ENCODE peak calls at places on chromosome 7, in four cellular contexts. R is A549, Q is HepG2, S is GM12878. E is an unnamed sample.
A peak's percentile ranks its signal among the peaks of the same experiment; 100 is the strongest.

GRCh38 chr7:12389089-12389700 is 14.5 kb downstream of the VWDE start:
- DNase-seq in Q (peak; percentile 59), R (peak; percentile 69), S (no peak), E (peak; percentile 59)

GRCh38 chr7:64533756-64534155 is 29.1 kb downstream of the ZNF680 start:
- DNase-seq in Q (no peak), R (no peak), S (no peak), E (no peak)

GRCh38 chr7:149495785-149496641 is 1.6 kb downstream of the ZNF746 start:
- DNase-seq in S (no peak), Q (peak; percentile 54), R (peak; percentile 68), E (peak; percentile 69)

GRCh38 chr7:150379590-150380379 is 655 bp downstream of the ZNF775 start:
- DNase-seq in R (peak; percentile 22), S (no peak), Q (no peak), E (peak; percentile 41)

GRCh38 chr7:148472406-148472805 is 118.2 kb upstream of the C7orf33 start:
- DNase-seq in R (no peak), Q (no peak), S (no peak), E (no peak)

GRCh38 chr7:43104874-43105520 is 7.5 kb upstream of the HECW1 start:
- DNase-seq in S (no peak), R (no peak), Q (no peak), E (no peak)

GRCh38 chr7:55052726-55053431 is 34.1 kb downstream of the EGFR start:
- DNase-seq in R (no peak), Q (no peak), S (no peak), E (no peak)

GRCh38 chr7:66920769-66921395 is at the start of gene TMEM248:
- DNase-seq in Q (peak; percentile 69), S (peak; percentile 85), R (peak; percentile 90), E (peak; percentile 83)

GRCh38 chr7:48250441-48250951 is 79.2 kb downstream of the ABCA13 start:
- DNase-seq in S (no peak), Q (no peak), R (no peak), E (peak; percentile 84)

GRCh38 chr7:159070422-159071148 is 74.1 kb downstream of the VIPR2 start:
- DNase-seq in Q (no peak), S (no peak), R (no peak), E (no peak)

GRCh38 chr7:70477051-70478010 is 654.6 kb upstream of the GALNT17 start:
- DNase-seq in S (no peak), Q (no peak), R (no peak), E (no peak)

GRCh38 chr7:42940985-42941847 is 9.0 kb downstream of the MRPL32 start:
- DNase-seq in R (peak; percentile 70), S (peak; percentile 48), Q (peak; percentile 56), E (peak; percentile 69)

GRCh38 chr7:68823996-68824780 is 774.1 kb upstream of the AUTS2 start:
- DNase-seq in R (no peak), S (no peak), Q (no peak), E (no peak)

GRCh38 chr7:113331155-113331898 is 213.0 kb upstream of the SMIM30 start:
- DNase-seq in S (no peak), Q (peak; percentile 3), R (no peak), E (no peak)

GRCh38 chr7:101608772-101609713 is 20.1 kb downstream of the MYL10 start:
- DNase-seq in Q (no peak), R (no peak), S (no peak), E (no peak)

GRCh38 chr7:140212100-140212881 is 35.5 kb upstream of the KDM7A start:
- DNase-seq in S (peak; percentile 80), Q (no peak), R (no peak), E (no peak)

GRCh38 chr7:133478591-133479135 is 225.8 kb downstream of the EXOC4 start:
- DNase-seq in Q (no peak), R (no peak), S (no peak), E (no peak)

GRCh38 chr7:485188-486081 is 34.2 kb downstream of the PDGFA start:
- DNase-seq in R (no peak), S (no peak), Q (no peak), E (no peak)

GRCh38 chr7:86328801-86329433 is 314.8 kb upstream of the GRM3 start:
- DNase-seq in R (no peak), S (no peak), Q (no peak), E (no peak)

GRCh38 chr7:137928626-137929025 is 73.3 kb downstream of the CREB3L2 start:
- DNase-seq in S (no peak), Q (no peak), R (no peak), E (no peak)

GRCh38 chr7:100441641-100442535 is 5.6 kb upstream of the PPP1R35 start:
- DNase-seq in S (no peak), Q (no peak), R (no peak), E (no peak)

GRCh38 chr7:156640257-156640948 is at the start of gene RNF32:
- DNase-seq in R (peak; percentile 96), Q (no peak), S (peak; percentile 82), E (peak; percentile 90)

GRCh38 chr7:35424869-35425495 is 171.1 kb upstream of the TBX20 start:
- DNase-seq in R (peak; percentile 61), Q (peak; percentile 41), S (no peak), E (peak; percentile 53)

GRCh38 chr7:71486414-71486813 is 354.5 kb downstream of the GALNT17 start:
- DNase-seq in Q (no peak), R (no peak), S (no peak), E (no peak)

GRCh38 chr7:71484381-71484780 is 352.4 kb downstream of the GALNT17 start:
- DNase-seq in R (no peak), S (no peak), Q (no peak), E (no peak)

GRCh38 chr7:71479231-71479630 is 347.3 kb downstream of the GALNT17 start:
- DNase-seq in R (no peak), Q (no peak), S (no peak), E (no peak)

GRCh38 chr7:71480814-71481213 is 348.9 kb downstream of the GALNT17 start:
- DNase-seq in Q (no peak), S (no peak), R (no peak), E (no peak)

DNA sequence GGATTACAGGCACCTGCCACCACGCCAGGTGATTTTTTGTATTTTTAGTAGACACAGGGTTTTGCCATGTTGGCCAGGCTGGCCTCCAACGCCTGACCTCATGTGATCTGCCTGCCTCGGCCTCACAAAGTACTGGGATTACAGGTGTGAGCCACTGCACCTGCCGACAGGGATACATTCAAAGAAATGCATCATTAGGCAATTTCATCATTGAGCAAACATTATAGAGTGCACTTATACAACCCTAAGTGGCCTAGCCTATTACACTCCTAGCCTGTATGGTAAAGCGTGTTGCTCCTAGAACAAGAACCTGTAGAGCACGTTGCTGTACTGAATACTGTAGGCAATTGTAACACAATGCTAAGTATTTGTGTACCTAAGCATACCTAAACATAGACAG is 350.3 kb downstream of the GALNT17 start:
- DNase-seq in S (no peak), Q (no peak), R (no peak), E (no peak)
- TF ChIP-seq MYC in S (no peak), Q (no peak), R (no peak), E (no peak)

GRCh38 chr7:23247101-23247601 is 576 bp downstream of the GPNMB start:
- DNase-seq in Q (no peak), S (no peak), R (no peak), E (no peak)

GRCh38 chr7:23244335-23244635 is 2.3 kb upstream of the GPNMB start:
- DNase-seq in S (no peak), R (no peak), Q (no peak), E (no peak)

GRCh38 chr7:23249486-23249885 is 2.9 kb downstream of the GPNMB start:
- DNase-seq in Q (no peak), S (no peak), R (no peak), E (no peak)

GRCh38 chr7:23246540-23246939 is at the start of gene GPNMB:
- DNase-seq in S (no peak), R (no peak), Q (no peak), E (no peak)

DNA sequence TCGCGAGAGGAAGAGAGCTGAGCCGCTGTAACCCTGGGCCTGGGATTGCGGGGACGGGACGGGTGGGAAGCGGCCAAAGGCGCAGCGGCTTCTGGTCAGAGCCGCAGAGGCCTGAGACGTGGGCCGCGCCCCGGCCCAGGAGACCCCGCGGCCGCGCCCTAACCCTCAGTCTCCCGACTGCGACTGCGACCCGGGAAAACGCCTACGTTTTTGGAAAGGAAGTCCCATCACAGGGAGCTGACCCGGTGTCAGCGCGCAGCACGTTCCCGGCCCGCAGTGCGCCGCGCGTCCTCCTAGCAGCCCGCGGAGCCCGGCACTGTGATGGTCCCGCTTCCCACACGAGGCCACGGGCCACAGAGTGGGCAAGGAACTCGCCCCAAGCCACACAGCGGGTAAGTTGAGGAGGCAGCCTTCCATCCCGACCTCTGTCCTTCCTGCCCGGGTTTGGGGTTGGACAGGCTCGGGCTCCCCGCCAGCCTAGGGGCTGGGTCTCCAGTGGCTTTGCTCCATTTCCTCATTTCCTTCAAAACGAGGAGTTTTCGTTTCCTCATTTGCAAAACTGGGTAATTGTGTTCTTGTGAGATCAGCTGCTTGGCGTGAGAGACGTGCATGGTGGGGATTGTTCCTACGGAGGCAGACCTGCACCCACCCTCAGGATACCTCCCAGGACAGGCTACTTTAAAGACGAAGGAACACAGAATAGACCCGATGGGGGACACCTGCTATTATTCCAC is 1.2 kb downstream of the GPNMB start:
- DNase-seq in Q (no peak), R (no peak), S (no peak), E (no peak)
- TF ChIP-seq MAX in Q (no peak), R (no peak), S (no peak), E (no peak)

GRCh38 chr7:155523168-155523675 is 23.1 kb downstream of the CNPY1 start:
- DNase-seq in Q (no peak), R (no peak), S (no peak), E (no peak)

GRCh38 chr7:155521743-155522398 is 24.5 kb downstream of the CNPY1 start:
- DNase-seq in R (no peak), Q (no peak), S (no peak), E (no peak)

GRCh38 chr7:155521007-155521742 is 25.2 kb downstream of the CNPY1 start:
- DNase-seq in R (no peak), Q (no peak), S (no peak), E (no peak)

GRCh38 chr7:155526225-155526624 is 20.1 kb downstream of the CNPY1 start:
- DNase-seq in Q (no peak), S (no peak), R (no peak), E (no peak)

DNA sequence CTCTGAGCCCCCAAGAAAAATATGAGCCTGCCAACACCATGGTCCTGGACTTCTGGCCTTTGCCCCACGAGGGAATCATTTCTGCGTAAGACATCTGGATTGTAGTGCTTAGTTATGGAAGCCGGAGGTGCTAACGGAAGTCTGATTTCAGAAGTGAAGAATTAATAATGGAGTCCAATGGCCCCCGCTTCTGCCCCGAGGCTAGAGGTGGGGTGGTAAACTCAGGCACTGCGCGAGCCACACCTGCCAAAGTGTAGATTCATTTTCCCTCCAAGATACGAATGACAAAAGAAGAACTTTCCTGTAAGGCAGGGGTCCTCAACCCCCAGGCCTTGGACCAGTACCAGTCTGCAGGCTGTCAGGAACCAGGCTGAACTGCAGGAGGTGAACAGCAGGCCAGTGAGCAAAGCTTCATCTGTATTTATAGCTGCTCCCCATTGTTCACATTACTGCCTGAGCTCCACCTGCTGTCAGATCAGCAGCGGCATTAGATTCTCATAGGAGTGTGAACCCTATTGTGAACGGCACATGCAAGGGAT is 22.3 kb downstream of the CNPY1 start:
- DNase-seq in S (no peak), R (no peak), Q (no peak), E (no peak)
- TF ChIP-seq CTCF in S (no peak), R (peak; percentile 9), Q (peak; percentile 8), E (no peak)

GRCh38 chr7:112160130-112160770 is 45.9 kb downstream of the DOCK4 start:
- DNase-seq in R (peak; percentile 44), S (no peak), Q (peak; percentile 57), E (peak; percentile 94)
- TF ChIP-seq MYC in R (no peak), S (no peak), Q (no peak), E (no peak)